ENCODE peak calls at places on chromosome 6, in ten cellular contexts. One of them, this sample, is unnamed.

GRCh38 chr6:12538881-12539357 is 177.6 kb upstream of the PHACTR1 start:
- DNase-seq in IMR-90: no peak
- DNase-seq in adrenal gland: peak; percentile 90
- DNase-seq in cardiac fibroblast: peak; percentile 91
- DNase-seq in stimulated activated CD4-positive, alpha-beta T cell treated with anti-CD3 and anti-CD28 coated beads, Interleukin-4, amount 100 ng/mL, for 24 hours: no peak
- DNase-seq in suprapubic skin: no peak
- DNase-seq in upper lobe of right lung: no peak
- DNase-seq in SHP77: no peak
- DNase-seq in Peyer's patch: no peak
- DNase-seq in astrocyte: peak; percentile 59
- DNase-seq in this sample: no peak

GRCh38 chr6:113994934-113995342 is 24.0 kb upstream of the HDAC2 start:
- DNase-seq in IMR-90: peak; percentile 93
- DNase-seq in adrenal gland: peak; percentile 46
- DNase-seq in cardiac fibroblast: peak; percentile 91
- DNase-seq in stimulated activated CD4-positive, alpha-beta T cell treated with anti-CD3 and anti-CD28 coated beads, Interleukin-4, amount 100 ng/mL, for 24 hours: peak; percentile 11
- DNase-seq in suprapubic skin: no peak
- DNase-seq in upper lobe of right lung: no peak
- DNase-seq in SHP77: peak; percentile 90
- DNase-seq in Peyer's patch: no peak
- DNase-seq in astrocyte: peak; percentile 86
- DNase-seq in this sample: peak; percentile 72

GRCh38 chr6:111727041-111727440 is 121.4 kb upstream of the TRAF3IP2 start:
- DNase-seq in IMR-90: peak; percentile 17
- DNase-seq in adrenal gland: no peak
- DNase-seq in cardiac fibroblast: peak; percentile 49
- DNase-seq in stimulated activated CD4-positive, alpha-beta T cell treated with anti-CD3 and anti-CD28 coated beads, Interleukin-4, amount 100 ng/mL, for 24 hours: no peak
- DNase-seq in suprapubic skin: no peak
- DNase-seq in upper lobe of right lung: no peak
- DNase-seq in SHP77: no peak
- DNase-seq in Peyer's patch: no peak
- DNase-seq in astrocyte: peak; percentile 97
- DNase-seq in this sample: no peak

GRCh38 chr6:90537723-90538407 is 49.0 kb downstream of the MAP3K7 start:
- DNase-seq in IMR-90: no peak
- DNase-seq in adrenal gland: no peak
- DNase-seq in cardiac fibroblast: peak; percentile 38
- DNase-seq in stimulated activated CD4-positive, alpha-beta T cell treated with anti-CD3 and anti-CD28 coated beads, Interleukin-4, amount 100 ng/mL, for 24 hours: no peak
- DNase-seq in suprapubic skin: no peak
- DNase-seq in upper lobe of right lung: no peak
- DNase-seq in SHP77: no peak
- DNase-seq in Peyer's patch: no peak
- DNase-seq in astrocyte: peak; percentile 55
- DNase-seq in this sample: no peak

GRCh38 chr6:137024172-137024990 is 20.4 kb downstream of the IL20RA start:
- DNase-seq in IMR-90: no peak
- DNase-seq in adrenal gland: no peak
- DNase-seq in cardiac fibroblast: no peak
- DNase-seq in stimulated activated CD4-positive, alpha-beta T cell treated with anti-CD3 and anti-CD28 coated beads, Interleukin-4, amount 100 ng/mL, for 24 hours: no peak
- DNase-seq in suprapubic skin: no peak
- DNase-seq in upper lobe of right lung: no peak
- DNase-seq in SHP77: no peak
- DNase-seq in Peyer's patch: no peak
- DNase-seq in astrocyte: no peak
- DNase-seq in this sample: no peak

GRCh38 chr6:22071655-22072054 is 225.2 kb downstream of the PRL start:
- DNase-seq in IMR-90: peak; percentile 66
- DNase-seq in adrenal gland: peak; percentile 28
- DNase-seq in cardiac fibroblast: peak; percentile 76
- DNase-seq in stimulated activated CD4-positive, alpha-beta T cell treated with anti-CD3 and anti-CD28 coated beads, Interleukin-4, amount 100 ng/mL, for 24 hours: no peak
- DNase-seq in suprapubic skin: no peak
- DNase-seq in upper lobe of right lung: no peak
- DNase-seq in SHP77: no peak
- DNase-seq in Peyer's patch: no peak
- DNase-seq in astrocyte: peak; percentile 30
- DNase-seq in this sample: no peak

GRCh38 chr6:152701081-152701862 is 3.6 kb downstream of the MYCT1 start:
- DNase-seq in IMR-90: peak; percentile 62
- DNase-seq in adrenal gland: no peak
- DNase-seq in cardiac fibroblast: no peak
- DNase-seq in stimulated activated CD4-positive, alpha-beta T cell treated with anti-CD3 and anti-CD28 coated beads, Interleukin-4, amount 100 ng/mL, for 24 hours: no peak
- DNase-seq in suprapubic skin: no peak
- DNase-seq in upper lobe of right lung: no peak
- DNase-seq in SHP77: no peak
- DNase-seq in Peyer's patch: no peak
- DNase-seq in astrocyte: peak; percentile 9
- DNase-seq in this sample: no peak

GRCh38 chr6:89242574-89243330 is 25.6 kb upstream of the GABRR1 start:
- DNase-seq in IMR-90: peak; percentile 61
- DNase-seq in adrenal gland: no peak
- DNase-seq in cardiac fibroblast: peak; percentile 77
- DNase-seq in stimulated activated CD4-positive, alpha-beta T cell treated with anti-CD3 and anti-CD28 coated beads, Interleukin-4, amount 100 ng/mL, for 24 hours: no peak
- DNase-seq in suprapubic skin: no peak
- DNase-seq in upper lobe of right lung: no peak
- DNase-seq in SHP77: peak; percentile 58
- DNase-seq in Peyer's patch: no peak
- DNase-seq in astrocyte: peak; percentile 18
- DNase-seq in this sample: peak; percentile 23

GRCh38 chr6:2503816-2504494 is 246.8 kb downstream of the MYLK4 start:
- DNase-seq in IMR-90: peak; percentile 53
- DNase-seq in adrenal gland: no peak
- DNase-seq in cardiac fibroblast: peak; percentile 74
- DNase-seq in stimulated activated CD4-positive, alpha-beta T cell treated with anti-CD3 and anti-CD28 coated beads, Interleukin-4, amount 100 ng/mL, for 24 hours: no peak
- DNase-seq in suprapubic skin: no peak
- DNase-seq in upper lobe of right lung: no peak
- DNase-seq in SHP77: no peak
- DNase-seq in Peyer's patch: no peak
- DNase-seq in astrocyte: peak; percentile 53
- DNase-seq in this sample: no peak

GRCh38 chr6:95847061-95847460 is 168.7 kb upstream of the FUT9 start:
- DNase-seq in IMR-90: no peak
- DNase-seq in adrenal gland: no peak
- DNase-seq in cardiac fibroblast: no peak
- DNase-seq in stimulated activated CD4-positive, alpha-beta T cell treated with anti-CD3 and anti-CD28 coated beads, Interleukin-4, amount 100 ng/mL, for 24 hours: no peak
- DNase-seq in suprapubic skin: no peak
- DNase-seq in upper lobe of right lung: no peak
- DNase-seq in SHP77: no peak
- DNase-seq in Peyer's patch: no peak
- DNase-seq in astrocyte: no peak
- DNase-seq in this sample: peak; percentile 25

GRCh38 chr6:15879372-15880261 is 216.8 kb upstream of the DTNBP1 start:
- DNase-seq in IMR-90: peak; percentile 13
- DNase-seq in adrenal gland: peak; percentile 77
- DNase-seq in cardiac fibroblast: peak; percentile 85
- DNase-seq in stimulated activated CD4-positive, alpha-beta T cell treated with anti-CD3 and anti-CD28 coated beads, Interleukin-4, amount 100 ng/mL, for 24 hours: peak; percentile 55
- DNase-seq in suprapubic skin: no peak
- DNase-seq in upper lobe of right lung: peak; percentile 71
- DNase-seq in SHP77: peak; percentile 64
- DNase-seq in Peyer's patch: peak; percentile 60
- DNase-seq in astrocyte: peak; percentile 38
- DNase-seq in this sample: no peak

GRCh38 chr6:127186889-127187288 is 68.4 kb downstream of the RSPO3 start:
- DNase-seq in IMR-90: no peak
- DNase-seq in adrenal gland: peak; percentile 65
- DNase-seq in cardiac fibroblast: peak; percentile 22
- DNase-seq in stimulated activated CD4-positive, alpha-beta T cell treated with anti-CD3 and anti-CD28 coated beads, Interleukin-4, amount 100 ng/mL, for 24 hours: peak; percentile 63
- DNase-seq in suprapubic skin: peak; percentile 82
- DNase-seq in upper lobe of right lung: peak; percentile 91
- DNase-seq in SHP77: peak; percentile 4
- DNase-seq in Peyer's patch: peak; percentile 34
- DNase-seq in astrocyte: no peak
- DNase-seq in this sample: peak; percentile 31

GRCh38 chr6:38495922-38496635 is 143.7 kb downstream of the BTBD9 start:
- DNase-seq in IMR-90: no peak
- DNase-seq in adrenal gland: no peak
- DNase-seq in cardiac fibroblast: no peak
- DNase-seq in stimulated activated CD4-positive, alpha-beta T cell treated with anti-CD3 and anti-CD28 coated beads, Interleukin-4, amount 100 ng/mL, for 24 hours: peak; percentile 12
- DNase-seq in suprapubic skin: no peak
- DNase-seq in upper lobe of right lung: no peak
- DNase-seq in SHP77: no peak
- DNase-seq in Peyer's patch: no peak
- DNase-seq in astrocyte: no peak
- DNase-seq in this sample: peak; percentile 73

GRCh38 chr6:27091661-27092315 is 155.7 kb upstream of the PRSS16 start:
- DNase-seq in IMR-90: peak; percentile 95
- DNase-seq in adrenal gland: no peak
- DNase-seq in cardiac fibroblast: peak; percentile 88
- DNase-seq in stimulated activated CD4-positive, alpha-beta T cell treated with anti-CD3 and anti-CD28 coated beads, Interleukin-4, amount 100 ng/mL, for 24 hours: peak; percentile 48
- DNase-seq in suprapubic skin: no peak
- DNase-seq in upper lobe of right lung: no peak
- DNase-seq in SHP77: peak; percentile 37
- DNase-seq in Peyer's patch: no peak
- DNase-seq in astrocyte: peak; percentile 94
- DNase-seq in this sample: peak; percentile 66

GRCh38 chr6:89330910-89331309 is 15.8 kb upstream of the GABRR2 start:
- DNase-seq in IMR-90: no peak
- DNase-seq in adrenal gland: no peak
- DNase-seq in cardiac fibroblast: no peak
- DNase-seq in stimulated activated CD4-positive, alpha-beta T cell treated with anti-CD3 and anti-CD28 coated beads, Interleukin-4, amount 100 ng/mL, for 24 hours: no peak
- DNase-seq in suprapubic skin: no peak
- DNase-seq in upper lobe of right lung: no peak
- DNase-seq in SHP77: no peak
- DNase-seq in Peyer's patch: no peak
- DNase-seq in astrocyte: no peak
- DNase-seq in this sample: no peak

GRCh38 chr6:42702200-42702599 is 20.2 kb downstream of the PRPH2 start:
- DNase-seq in IMR-90: peak; percentile 90
- DNase-seq in adrenal gland: no peak
- DNase-seq in cardiac fibroblast: peak; percentile 55
- DNase-seq in stimulated activated CD4-positive, alpha-beta T cell treated with anti-CD3 and anti-CD28 coated beads, Interleukin-4, amount 100 ng/mL, for 24 hours: no peak
- DNase-seq in suprapubic skin: no peak
- DNase-seq in upper lobe of right lung: no peak
- DNase-seq in SHP77: no peak
- DNase-seq in Peyer's patch: no peak
- DNase-seq in astrocyte: peak; percentile 88
- DNase-seq in this sample: no peak

GRCh38 chr6:106694343-106694742 is 65.0 kb downstream of the QRSL1 start:
- DNase-seq in IMR-90: no peak
- DNase-seq in adrenal gland: no peak
- DNase-seq in cardiac fibroblast: no peak
- DNase-seq in stimulated activated CD4-positive, alpha-beta T cell treated with anti-CD3 and anti-CD28 coated beads, Interleukin-4, amount 100 ng/mL, for 24 hours: no peak
- DNase-seq in suprapubic skin: no peak
- DNase-seq in upper lobe of right lung: no peak
- DNase-seq in SHP77: no peak
- DNase-seq in Peyer's patch: no peak
- DNase-seq in astrocyte: no peak
- DNase-seq in this sample: no peak

GRCh38 chr6:125865015-125865414 is 74.3 kb downstream of the NCOA7 start:
- DNase-seq in IMR-90: no peak
- DNase-seq in adrenal gland: no peak
- DNase-seq in cardiac fibroblast: no peak
- DNase-seq in stimulated activated CD4-positive, alpha-beta T cell treated with anti-CD3 and anti-CD28 coated beads, Interleukin-4, amount 100 ng/mL, for 24 hours: no peak
- DNase-seq in suprapubic skin: no peak
- DNase-seq in upper lobe of right lung: no peak
- DNase-seq in SHP77: no peak
- DNase-seq in Peyer's patch: no peak
- DNase-seq in astrocyte: no peak
- DNase-seq in this sample: no peak

GRCh38 chr6:35238843-35239289 is 20.7 kb upstream of the ZNF76 start:
- DNase-seq in IMR-90: no peak
- DNase-seq in adrenal gland: no peak
- DNase-seq in cardiac fibroblast: peak; percentile 94
- DNase-seq in stimulated activated CD4-positive, alpha-beta T cell treated with anti-CD3 and anti-CD28 coated beads, Interleukin-4, amount 100 ng/mL, for 24 hours: no peak
- DNase-seq in suprapubic skin: no peak
- DNase-seq in upper lobe of right lung: no peak
- DNase-seq in SHP77: no peak
- DNase-seq in Peyer's patch: no peak
- DNase-seq in astrocyte: no peak
- DNase-seq in this sample: no peak

GRCh38 chr6:124854338-124854922 is 107.8 kb upstream of the RNF217 start:
- DNase-seq in IMR-90: no peak
- DNase-seq in adrenal gland: no peak
- DNase-seq in cardiac fibroblast: peak; percentile 10
- DNase-seq in stimulated activated CD4-positive, alpha-beta T cell treated with anti-CD3 and anti-CD28 coated beads, Interleukin-4, amount 100 ng/mL, for 24 hours: no peak
- DNase-seq in suprapubic skin: no peak
- DNase-seq in upper lobe of right lung: no peak
- DNase-seq in SHP77: no peak
- DNase-seq in Peyer's patch: no peak
- DNase-seq in astrocyte: no peak
- DNase-seq in this sample: peak; percentile 15